ENCODE peak calls at places on chromosomes 1 and 21, in eight cellular contexts. B, Z, Q, T, H, E, M and K are unnamed samples.

GRCh38 chr21:38439336-38439900 is 58.9 kb downstream of the ERG start:
- DNase-seq in M (no peak), Z (no peak), T (no peak), B (no peak), E (no peak), Q (no peak), H (no peak), K (no peak)

GRCh38 chr1:193537266-193538003 is 351.0 kb upstream of the B3GALT2 start:
- DNase-seq in Q (no peak), E (no peak), B (peak), H (no peak), Z (peak), T (no peak), M (peak), K (peak)

GRCh38 chr1:20496241-20496661 is 10.2 kb upstream of the CAMK2N1 start:
- DNase-seq in E (no peak), B (peak), Z (no peak), Q (peak), H (no peak), T (no peak), M (no peak), K (no peak)

GRCh38 chr1:9823693-9823942 is 147 bp downstream of the CLSTN1 start:
- DNase-seq in Z (no peak), B (no peak), T (no peak), H (no peak), E (no peak), Q (no peak), M (no peak), K (no peak)

GRCh38 chr1:75969550-75969949 is 37.3 kb upstream of the ASB17 start:
- DNase-seq in E (no peak), M (no peak), Q (peak), Z (no peak), T (no peak), B (no peak), H (no peak), K (no peak)

GRCh38 chr1:4221107-4221506 is 321.0 kb upstream of the C1orf174 start:
- DNase-seq in Z (no peak), T (no peak), B (no peak), M (no peak), E (no peak), Q (no peak), H (no peak), K (no peak)

GRCh38 chr1:180927841-180928240 is 15.1 kb downstream of the KIAA1614 start:
- DNase-seq in E (no peak), H (no peak), Z (no peak), M (no peak), T (no peak), Q (no peak), B (no peak), K (no peak)

GRCh38 chr1:58035523-58035922 is 511.0 kb downstream of the OMA1 start:
- DNase-seq in B (no peak), E (no peak), H (no peak), M (no peak), Z (peak), T (no peak), Q (no peak), K (no peak)

GRCh38 chr1:97999320-97999719 is 78.5 kb upstream of the DPYD start:
- DNase-seq in B (no peak), T (no peak), Z (no peak), E (no peak), H (no peak), M (no peak), Q (peak), K (no peak)

GRCh38 chr1:23799570-23800395 is 771 bp downstream of the GALE start:
- DNase-seq in Q (peak), H (peak), M (no peak), E (no peak), Z (peak), B (peak), T (no peak), K (peak)

GRCh38 chr1:160975026-160975425 is 20.4 kb upstream of the ITLN2 start:
- DNase-seq in E (no peak), Z (no peak), Q (no peak), H (no peak), M (no peak), T (no peak), B (no peak), K (no peak)

GRCh38 chr1:172180886-172181285 is 239.6 kb upstream of the C1orf105 start:
- DNase-seq in Q (peak), M (peak), H (peak), B (no peak), Z (peak), T (no peak), E (no peak), K (peak)

GRCh38 chr1:18114726-18115410 is 7.3 kb downstream of the IGSF21 start:
- DNase-seq in E (no peak), B (no peak), H (no peak), M (no peak), Z (no peak), Q (no peak), T (no peak), K (no peak)

GRCh38 chr1:63480057-63480456 is 43.0 kb downstream of the ITGB3BP start:
- DNase-seq in B (no peak), E (no peak), H (no peak), Q (no peak), T (no peak), M (no peak), Z (no peak), K (no peak)

GRCh38 chr1:173333581-173333980 is 126.5 kb upstream of the TNFSF4 start:
- DNase-seq in Q (peak), T (no peak), M (no peak), Z (no peak), B (no peak), E (no peak), H (no peak), K (no peak)